ENCODE peak calls at places on chromosome 3, in eight cellular contexts. Z is HCT116, D is hepatocyte, F is neural progenitor cell, L is OCI-LY7, N is PC-3, I is SK-N-SH, H is GM23338. J is an unnamed sample.

GRCh38 chr3:172218350-172219323 is 179.3 kb downstream of the FNDC3B start:
- DNase-seq in Z (no peak), D (no peak), F (no peak), L (no peak), N (no peak), I (no peak), H (no peak), J (peak)

GRCh38 chr3:134362670-134363380 is 11.4 kb downstream of the AMOTL2 start:
- DNase-seq in Z (no peak), D (no peak), F (no peak), L (no peak), N (no peak), I (no peak), H (no peak), J (no peak)

GRCh38 chr3:66816110-66816761 is 181.9 kb upstream of the KBTBD8 start:
- DNase-seq in Z (peak), D (peak), F (peak), L (peak), N (peak), I (peak), H (peak), J (peak)

GRCh38 chr3:157394361-157394760 is 42.3 kb upstream of the PTX3 start:
- DNase-seq in Z (no peak), D (no peak), F (no peak), L (no peak), N (no peak), I (no peak), H (no peak), J (no peak)

GRCh38 chr3:65545429-65545828 is 493.3 kb downstream of the MAGI1 start:
- DNase-seq in Z (no peak), D (no peak), F (no peak), L (no peak), N (peak), I (no peak), H (no peak), J (no peak)

GRCh38 chr3:125229168-125229567 is 16.6 kb upstream of the SLC12A8 start:
- DNase-seq in Z (no peak), D (no peak), F (no peak), L (no peak), N (no peak), I (no peak), H (peak), J (no peak)

GRCh38 chr3:65919841-65920240 is 118.9 kb downstream of the MAGI1 start:
- DNase-seq in Z (no peak), D (no peak), F (no peak), L (no peak), N (no peak), I (no peak), H (no peak), J (no peak)

GRCh38 chr3:174540081-174540480 is 319.1 kb upstream of the NAALADL2 start:
- DNase-seq in Z (no peak), D (no peak), F (peak), L (no peak), N (no peak), I (no peak), H (peak), J (peak)

GRCh38 chr3:140910860-140911259 is 30.8 kb upstream of the SLC25A36 start:
- DNase-seq in Z (peak), D (peak), F (peak), L (peak), N (peak), I (peak), H (peak), J (no peak)

GRCh38 chr3:195899701-195900425 is 8.5 kb downstream of the TNK2 start:
- DNase-seq in Z (no peak), D (peak), F (no peak), L (no peak), N (no peak), I (peak), H (no peak), J (no peak)

GRCh38 chr3:161415506-161416231 is 44.4 kb upstream of the SPTSSB start:
- DNase-seq in Z (no peak), D (peak), F (no peak), L (no peak), N (peak), I (no peak), H (peak), J (no peak)

GRCh38 chr3:98013428-98014349 is 21.4 kb downstream of the GABRR3 start:
- DNase-seq in Z (no peak), D (no peak), F (no peak), L (peak), N (peak), I (no peak), H (no peak), J (no peak)

GRCh38 chr3:130093741-130094391 is 12.2 kb downstream of the ALG1L2 start:
- DNase-seq in Z (no peak), D (no peak), F (peak), L (peak), N (no peak), I (no peak), H (peak), J (peak)

GRCh38 chr3:178271740-178272387 is 264.4 kb upstream of the KCNMB2 start:
- DNase-seq in Z (no peak), D (no peak), F (no peak), L (no peak), N (no peak), I (no peak), H (no peak), J (no peak)

GRCh38 chr3:33577588-33577987 is 137.4 kb upstream of the UBP1 start:
- DNase-seq in Z (no peak), D (no peak), F (peak), L (no peak), N (no peak), I (no peak), H (peak), J (no peak)

GRCh38 chr3:195256639-195257453 is 14.1 kb downstream of the XXYLT1 start:
- DNase-seq in Z (no peak), D (no peak), F (no peak), L (no peak), N (no peak), I (no peak), H (no peak), J (no peak)

GRCh38 chr3:141853146-141853690 is 23.2 kb upstream of the ATP1B3 start:
- DNase-seq in Z (no peak), D (no peak), F (no peak), L (no peak), N (no peak), I (no peak), H (no peak), J (no peak)

GRCh38 chr3:72272356-72272755 is 487.4 kb upstream of the PROK2 start:
- DNase-seq in Z (no peak), D (no peak), F (no peak), L (no peak), N (no peak), I (no peak), H (no peak), J (no peak)

GRCh38 chr3:126780666-126781065 is 76.6 kb downstream of the CHCHD6 start:
- DNase-seq in Z (no peak), D (no peak), F (no peak), L (no peak), N (no peak), I (no peak), H (no peak), J (no peak)

GRCh38 chr3:15610083-15610482 is 8.5 kb downstream of the BTD start:
- DNase-seq in Z (peak), D (peak), F (no peak), L (no peak), N (peak), I (no peak), H (no peak), J (no peak)

GRCh38 chr3:111667621-111668239 is 72.6 kb upstream of the ZBED2 start:
- DNase-seq in Z (no peak), D (no peak), F (no peak), L (peak), N (no peak), I (no peak), H (no peak), J (peak)

GRCh38 chr3:77259701-77260100 is 219.8 kb downstream of the ROBO2 start:
- DNase-seq in Z (no peak), D (no peak), F (no peak), L (no peak), N (no peak), I (no peak), H (no peak), J (no peak)

GRCh38 chr3:38343797-38344594 is 2.6 kb upstream of the XYLB start:
- DNase-seq in Z (no peak), D (no peak), F (no peak), L (no peak), N (peak), I (peak), H (no peak), J (no peak)

GRCh38 chr3:57158813-57159678 is 6.1 kb downstream of the IL17RD start:
- DNase-seq in Z (peak), D (no peak), F (peak), L (peak), N (peak), I (no peak), H (peak), J (peak)

GRCh38 chr3:102529452-102529851 is 94.6 kb downstream of the ZPLD1 start:
- DNase-seq in Z (peak), D (peak), F (peak), L (peak), N (peak), I (peak), H (peak), J (no peak)

GRCh38 chr3:16294854-16295253 is 29.8 kb downstream of the OXNAD1 start:
- DNase-seq in Z (no peak), D (no peak), F (no peak), L (no peak), N (no peak), I (no peak), H (no peak), J (no peak)

GRCh38 chr3:156483426-156483825 is 71.5 kb downstream of the SSR3 start:
- DNase-seq in Z (peak), D (peak), F (no peak), L (peak), N (peak), I (no peak), H (no peak), J (peak)

GRCh38 chr3:151093905-151094304 is 8.4 kb downstream of the MED12L start:
- DNase-seq in Z (no peak), D (no peak), F (no peak), L (peak), N (no peak), I (no peak), H (no peak), J (no peak)

GRCh38 chr3:13484861-13485590 is 4.9 kb downstream of the HDAC11 start:
- DNase-seq in Z (peak), D (peak), F (no peak), L (no peak), N (peak), I (peak), H (no peak), J (no peak)

GRCh38 chr3:110419096-110419495 is 652.5 kb upstream of the NECTIN3 start:
- DNase-seq in Z (no peak), D (no peak), F (no peak), L (no peak), N (peak), I (no peak), H (peak), J (peak)
- TF ChIP-seq CTCF in Z (no peak), D (no peak), F (peak), L (no peak), N (peak), I (peak), H (peak), J (no peak)

DNA sequence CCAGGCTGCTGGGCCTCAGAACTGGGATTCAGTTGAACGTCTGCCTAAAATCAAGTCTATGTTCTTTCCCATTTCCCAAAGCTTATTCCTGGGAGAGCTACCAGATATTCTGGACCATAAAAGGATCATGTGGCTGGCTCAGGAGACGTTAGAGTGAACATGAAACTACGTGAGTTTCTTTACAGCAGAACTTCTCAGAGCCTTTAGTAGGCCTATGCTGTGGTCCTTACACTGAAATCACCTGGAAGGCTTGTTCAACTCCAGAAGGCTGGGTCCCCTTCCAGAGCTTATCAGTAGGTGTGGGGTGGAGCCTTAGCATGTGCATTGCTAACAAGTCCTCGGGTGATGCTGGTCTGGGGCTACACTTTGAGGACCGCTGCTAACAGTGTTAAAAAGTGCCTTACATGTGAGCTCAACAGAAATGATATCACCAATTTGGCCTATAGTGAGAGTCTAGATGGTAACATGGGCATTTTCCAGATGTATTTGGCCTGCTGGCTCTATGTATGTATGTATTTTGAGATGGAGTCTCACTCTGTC is 50.7 kb downstream of the LMCD1 start:
- DNase-seq in Z (no peak), D (no peak), F (no peak), L (no peak), N (no peak), I (no peak), H (no peak), J (no peak)
- TF ChIP-seq EZH2phosphoT487 in Z (no peak), D (no peak), F (no peak), L (no peak), N (no peak), I (no peak), H (no peak), J (no peak)

DNA sequence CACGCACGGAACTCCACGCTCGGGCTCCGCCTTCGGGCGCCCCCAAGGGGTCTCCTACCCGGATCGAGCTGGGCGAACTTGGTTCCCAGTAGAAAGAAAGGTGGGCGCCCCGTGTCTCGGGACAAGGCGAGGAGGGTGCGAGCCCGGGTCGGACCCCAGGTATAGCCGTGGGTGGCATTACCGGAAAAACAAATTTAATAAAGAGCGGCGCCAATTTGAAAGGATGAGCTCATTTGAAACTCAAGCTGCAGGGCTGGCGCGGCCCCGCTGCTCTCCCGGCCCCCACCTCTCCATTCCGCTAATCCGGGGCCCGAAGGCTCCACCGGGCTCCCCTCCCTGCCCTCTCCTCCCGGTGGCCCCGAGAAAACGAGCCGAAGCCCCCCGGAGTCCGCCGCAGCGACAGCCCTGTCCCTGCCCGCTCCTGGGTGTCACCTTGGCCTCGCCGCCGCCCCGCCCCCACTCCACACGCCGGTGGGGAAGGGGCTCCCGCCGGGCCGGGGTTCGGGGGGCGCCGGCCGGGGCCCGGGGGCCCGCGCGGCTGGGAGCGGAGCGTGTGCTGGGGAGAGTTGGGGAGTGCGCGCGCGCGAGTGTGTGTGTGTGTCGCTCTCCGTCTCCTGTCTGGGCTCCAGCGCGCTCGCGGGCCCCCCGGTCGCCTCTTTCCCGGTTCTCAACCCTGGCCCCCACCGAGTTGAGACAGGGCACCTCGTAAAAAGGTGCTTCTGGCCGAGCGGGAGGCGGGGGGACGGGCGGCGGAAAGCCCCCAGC is 1.4 kb downstream of the IGF2BP2 start:
- DNase-seq in Z (no peak), D (peak), F (peak), L (no peak), N (peak), I (peak), H (peak), J (peak)
- H3K4me3 ChIP-seq in Z (peak), D (peak), F (peak), L (no peak), N (peak), I (peak), H (peak), J (peak)

DNA sequence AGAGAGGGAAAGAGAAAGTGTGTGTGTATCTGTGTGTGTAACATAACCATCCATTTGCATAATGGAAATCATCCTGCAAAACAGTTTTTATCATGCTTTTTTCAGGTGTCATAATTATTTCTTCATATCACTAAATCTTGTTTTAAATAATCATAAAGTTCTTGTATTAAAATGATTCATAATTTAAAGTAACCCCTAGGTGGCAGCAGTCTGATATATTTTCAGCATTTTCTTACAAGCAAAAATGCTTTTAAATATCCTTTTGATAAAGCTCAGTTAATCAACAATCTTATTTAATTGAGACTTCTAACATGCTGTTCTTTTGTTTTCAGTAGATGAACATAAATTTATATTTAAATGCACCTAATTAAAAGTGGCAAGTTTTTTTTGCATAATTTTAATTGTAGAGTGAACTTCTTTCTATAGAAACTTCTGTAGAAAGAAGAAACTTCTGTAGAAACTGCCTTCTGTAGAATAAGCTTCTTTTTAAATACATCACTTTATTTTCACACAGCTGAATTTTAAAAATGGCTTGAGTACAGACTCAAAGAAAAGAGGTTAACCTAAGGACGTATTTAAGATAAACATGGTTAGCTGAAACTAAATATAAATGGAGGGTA is 72.5 kb downstream of the OPA1 start:
- DNase-seq in Z (peak), D (peak), F (no peak), L (peak), N (peak), I (peak), H (peak), J (peak)
- TF ChIP-seq CTCF in Z (peak), D (peak), F (peak), L (peak), N (peak), I (peak), H (no peak), J (peak)

GRCh38 chr3:149454746-149455145 is 19.8 kb upstream of the TM4SF4 start:
- DNase-seq in Z (no peak), D (no peak), F (no peak), L (no peak), N (no peak), I (no peak), H (no peak), J (no peak)
- TF ChIP-seq EZH2phosphoT487 in Z (no peak), D (no peak), F (no peak), L (no peak), N (no peak), I (no peak), H (no peak), J (no peak)

DNA sequence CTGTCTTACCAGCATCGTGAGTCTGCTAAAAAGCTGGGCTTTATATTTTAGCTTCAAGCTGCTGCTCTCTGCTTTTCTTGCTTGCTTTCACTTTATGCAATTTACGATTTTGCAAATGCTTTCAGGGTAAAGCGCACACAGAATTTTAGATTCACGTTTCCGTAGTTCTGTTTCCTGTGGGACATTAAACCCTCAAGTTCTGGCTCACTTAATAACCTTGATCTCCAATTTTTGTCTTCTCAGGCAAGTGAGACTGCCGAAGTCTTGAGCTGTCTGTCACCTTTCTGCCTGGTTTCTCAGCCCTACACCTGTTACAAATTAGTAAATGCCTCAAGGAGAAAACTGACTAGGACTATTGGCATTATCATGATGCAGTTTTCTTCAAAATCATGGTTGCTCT is 170.5 kb upstream of the TGFBR2 start:
- DNase-seq in Z (no peak), D (no peak), F (no peak), L (no peak), N (no peak), I (no peak), H (no peak), J (peak)
- H3K4me3 ChIP-seq in Z (no peak), D (no peak), F (no peak), L (no peak), N (no peak), I (no peak), H (no peak), J (peak)

GRCh38 chr3:43995078-43995928 is 246.4 kb upstream of the TOPAZ1 start:
- DNase-seq in Z (no peak), D (peak), F (peak), L (peak), N (peak), I (peak), H (peak), J (peak)
- TF ChIP-seq CTCF in Z (no peak), D (no peak), F (peak), L (peak), N (no peak), I (no peak), H (peak), J (peak)

GRCh38 chr3:95705786-95706418 is 1108.5 kb upstream of the EPHA6 start:
- DNase-seq in Z (no peak), D (no peak), F (no peak), L (no peak), N (no peak), I (no peak), H (no peak), J (peak)
- TF ChIP-seq EZH2phosphoT487 in Z (no peak), D (no peak), F (no peak), L (no peak), N (no peak), I (no peak), H (no peak), J (no peak)

GRCh38 chr3:153166206-153166605 is 4.2 kb downstream of the RAP2B start:
- DNase-seq in Z (no peak), D (no peak), F (no peak), L (no peak), N (peak), I (no peak), H (no peak), J (no peak)

GRCh38 chr3:153164009-153164550 is 2.1 kb downstream of the RAP2B start:
- DNase-seq in Z (no peak), D (no peak), F (peak), L (no peak), N (no peak), I (no peak), H (no peak), J (no peak)

GRCh38 chr3:153163349-153164008 is 1.5 kb downstream of the RAP2B start:
- DNase-seq in Z (no peak), D (peak), F (no peak), L (peak), N (peak), I (no peak), H (peak), J (peak)

GRCh38 chr3:153162513-153163348 is 705 bp downstream of the RAP2B start:
- DNase-seq in Z (no peak), D (peak), F (peak), L (peak), N (peak), I (peak), H (peak), J (peak)

DNA sequence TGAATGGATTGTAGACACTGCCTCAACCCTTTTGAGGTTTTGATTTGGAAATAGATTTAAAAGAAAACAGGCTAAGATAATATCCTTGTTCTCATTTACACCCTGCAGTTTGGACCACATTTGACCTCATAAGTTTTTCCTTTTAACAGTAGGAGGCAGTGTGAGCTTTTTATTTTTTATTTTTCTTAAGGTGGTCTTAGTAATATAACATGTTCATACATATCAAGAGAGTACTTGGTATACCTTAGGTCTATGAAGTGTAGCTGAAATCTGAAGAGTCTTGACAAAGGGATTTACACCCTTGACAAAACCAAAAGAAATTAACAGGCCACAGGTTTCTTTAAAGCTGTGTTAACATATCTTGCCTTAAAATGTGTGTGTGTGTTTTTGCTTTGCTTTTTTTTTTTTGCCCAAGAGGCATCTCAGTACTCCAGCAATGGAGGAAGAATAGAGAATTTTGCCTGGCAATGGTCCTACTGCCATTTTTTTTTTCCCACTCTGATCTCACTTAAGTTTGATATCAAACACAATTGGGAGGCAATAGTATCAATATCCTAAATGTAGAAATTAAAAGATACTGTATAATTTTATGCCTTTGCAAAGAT is 3.3 kb downstream of the RAP2B start:
- DNase-seq in Z (no peak), D (no peak), F (no peak), L (peak), N (peak), I (no peak), H (peak), J (peak)
- H3K4me3 ChIP-seq in Z (no peak), D (peak), F (peak), L (peak), N (peak), I (peak), H (peak), J (peak)